ENCODE peak calls at places on chromosome 1, in nine cellular contexts. J, L, S, A, I, O, D, E and K are unnamed samples.
A peak's percentile ranks its signal among the peaks of the same experiment; 100 is the strongest.

GRCh38 chr1:192580351-192580962 is 4.9 kb downstream of the RGS1 start:
- DNase-seq in J (peak; percentile 38), D (peak; percentile 47), E (peak; percentile 9), I (no peak), L (no peak), S (no peak), A (no peak), O (peak; percentile 59), K (no peak)

GRCh38 chr1:209207701-209208286 is 375.7 kb upstream of the CAMK1G start:
- DNase-seq in D (no peak), J (peak; percentile 92), A (peak; percentile 59), L (peak; percentile 56), O (peak; percentile 47), I (peak; percentile 55), S (peak; percentile 25), E (peak; percentile 57), K (no peak)

GRCh38 chr1:150051089-150051373 is 16.5 kb upstream of the VPS45 start:
- DNase-seq in I (no peak), O (no peak), E (no peak), L (no peak), A (no peak), J (no peak), S (no peak), D (no peak), K (no peak)

GRCh38 chr1:183278736-183279591 is 92.9 kb downstream of the LAMC2 start:
- DNase-seq in J (no peak), L (no peak), S (peak; percentile 89), A (no peak), O (peak; percentile 87), E (no peak), I (no peak), D (no peak), K (no peak)

GRCh38 chr1:98674075-98674781 is 12.7 kb downstream of the SNX7 start:
- DNase-seq in E (no peak), J (no peak), S (peak; percentile 59), D (no peak), O (peak; percentile 72), L (no peak), I (no peak), A (no peak), K (no peak)

GRCh38 chr1:87243573-87243972 is 85.1 kb upstream of the LMO4 start:
- DNase-seq in S (peak; percentile 27), E (no peak), I (no peak), L (no peak), O (peak; percentile 90), J (no peak), A (no peak), D (no peak), K (no peak)

GRCh38 chr1:218034464-218034863 is 250.6 kb upstream of the RRP15 start:
- DNase-seq in S (no peak), A (no peak), D (no peak), O (no peak), E (no peak), I (no peak), J (peak; percentile 90), L (no peak), K (no peak)

GRCh38 chr1:39573736-39574624 is 2.6 kb downstream of the PABPC4 start:
- DNase-seq in O (peak; percentile 67), J (no peak), L (no peak), E (peak; percentile 47), I (no peak), S (peak; percentile 13), A (peak; percentile 36), D (no peak), K (no peak)

GRCh38 chr1:224707849-224708725 is 92.0 kb downstream of the CNIH3 start:
- DNase-seq in O (peak; percentile 85), J (no peak), D (no peak), S (peak; percentile 54), A (no peak), I (peak; percentile 45), L (no peak), E (no peak), K (no peak)

GRCh38 chr1:12462586-12462985 is 155.4 kb downstream of the DHRS3 start:
- DNase-seq in I (no peak), O (no peak), J (no peak), S (no peak), L (no peak), E (no peak), D (no peak), A (no peak), K (no peak)

GRCh38 chr1:71427066-71427465 is 346.2 kb upstream of the ZRANB2 start:
- DNase-seq in A (no peak), J (no peak), S (no peak), L (no peak), I (no peak), O (no peak), D (no peak), E (no peak), K (no peak)

GRCh38 chr1:116428600-116428999 is 55.6 kb downstream of the ATP1A1 start:
- DNase-seq in I (no peak), E (no peak), A (no peak), L (no peak), D (no peak), O (no peak), S (no peak), J (no peak), K (no peak)

GRCh38 chr1:241140670-241141069 is 216.3 kb downstream of the RGS7 start:
- DNase-seq in I (no peak), S (no peak), D (no peak), A (no peak), E (no peak), J (no peak), O (no peak), L (no peak), K (no peak)

GRCh38 chr1:196114193-196114592 is 494.0 kb downstream of the KCNT2 start:
- DNase-seq in O (peak; percentile 14), S (no peak), I (no peak), A (no peak), J (no peak), D (no peak), L (no peak), E (no peak), K (no peak)

DNA sequence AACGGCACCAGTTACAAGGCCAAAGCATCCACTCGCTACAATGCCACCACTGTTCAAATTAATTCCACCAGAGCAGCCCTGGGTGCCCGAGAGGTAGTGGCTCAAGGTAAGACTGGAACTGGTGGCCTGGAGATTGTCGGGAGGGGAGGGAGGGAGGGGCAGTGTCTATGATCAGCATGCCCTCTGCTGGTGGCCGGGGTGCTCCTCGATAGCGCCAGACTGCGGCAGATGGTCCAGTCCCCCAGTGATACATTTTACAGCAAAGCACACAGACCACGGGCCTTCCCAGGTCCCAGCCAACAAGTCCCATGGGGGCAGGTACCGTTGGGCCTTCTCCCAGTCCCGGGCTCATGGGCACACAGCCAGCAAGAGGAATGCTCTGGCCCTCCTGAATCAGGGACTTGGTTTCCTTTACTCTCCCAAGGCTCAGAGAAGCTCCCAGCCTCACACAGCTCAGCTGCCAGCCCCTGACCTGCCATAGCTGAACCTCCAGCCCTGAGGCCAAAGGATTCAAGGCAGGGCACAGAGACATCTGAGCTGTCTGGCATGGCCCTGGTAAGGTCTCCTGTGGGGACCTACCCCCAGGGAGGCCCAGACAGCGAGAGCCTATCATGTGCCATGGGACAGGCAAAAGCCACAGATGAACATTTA is 15.3 kb downstream of the ACOT7 start:
- DNase-seq in O (no peak), E (no peak), S (no peak), J (peak; percentile 43), A (no peak), I (no peak), L (no peak), D (no peak), K (no peak)
- TF ChIP-seq CTCF in O (no peak), E (no peak), S (no peak), J (peak; percentile 26), A (no peak), I (no peak), L (no peak), D (no peak), K (no peak)

DNA sequence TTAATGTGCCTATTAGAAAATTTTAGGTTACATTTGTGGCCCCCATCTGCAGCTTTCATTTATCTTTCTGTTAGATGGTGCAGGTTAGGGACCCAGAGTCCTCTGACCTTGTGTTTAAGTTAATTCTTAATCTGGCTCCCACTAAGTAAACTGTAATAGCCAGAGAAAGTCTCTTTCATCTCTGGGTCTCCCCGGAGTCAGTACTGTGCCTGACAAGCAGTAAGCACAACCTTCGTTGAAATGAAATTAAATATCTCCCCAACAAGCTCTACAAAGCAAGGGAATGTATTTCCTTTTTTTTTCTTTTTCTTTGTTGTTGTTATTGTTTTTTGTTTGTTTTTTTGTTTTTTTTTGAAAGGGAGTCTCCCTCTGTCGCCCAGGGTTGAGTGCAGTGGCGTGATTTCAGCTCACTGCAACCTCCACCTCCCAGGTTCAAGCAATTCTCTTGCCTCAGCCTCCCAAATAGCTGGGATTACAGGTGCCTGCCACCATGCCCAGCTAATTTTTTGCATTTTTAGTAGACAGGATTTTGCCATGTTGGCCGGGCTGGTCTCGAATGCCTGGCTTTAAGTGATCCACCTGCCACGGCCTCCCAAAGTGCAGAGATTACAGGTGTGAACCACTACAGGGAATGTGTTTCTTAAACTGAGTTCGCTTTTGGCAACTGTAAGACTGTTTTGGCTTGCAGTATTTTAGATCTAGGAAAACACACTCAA is 81.6 kb downstream of the HHIPL2 start:
- DNase-seq in O (no peak), L (no peak), D (no peak), J (no peak), A (no peak), S (no peak), E (no peak), I (no peak), K (no peak)
- H3K4me3 ChIP-seq in O (no peak overlapping the region), L (no peak overlapping the region), D (no peak overlapping the region), J (no peak overlapping the region), A (peak overlapping the region; percentile 60), S (no peak overlapping the region), E (peak overlapping the region; percentile 48), I (no peak overlapping the region), K (no peak overlapping the region)

DNA sequence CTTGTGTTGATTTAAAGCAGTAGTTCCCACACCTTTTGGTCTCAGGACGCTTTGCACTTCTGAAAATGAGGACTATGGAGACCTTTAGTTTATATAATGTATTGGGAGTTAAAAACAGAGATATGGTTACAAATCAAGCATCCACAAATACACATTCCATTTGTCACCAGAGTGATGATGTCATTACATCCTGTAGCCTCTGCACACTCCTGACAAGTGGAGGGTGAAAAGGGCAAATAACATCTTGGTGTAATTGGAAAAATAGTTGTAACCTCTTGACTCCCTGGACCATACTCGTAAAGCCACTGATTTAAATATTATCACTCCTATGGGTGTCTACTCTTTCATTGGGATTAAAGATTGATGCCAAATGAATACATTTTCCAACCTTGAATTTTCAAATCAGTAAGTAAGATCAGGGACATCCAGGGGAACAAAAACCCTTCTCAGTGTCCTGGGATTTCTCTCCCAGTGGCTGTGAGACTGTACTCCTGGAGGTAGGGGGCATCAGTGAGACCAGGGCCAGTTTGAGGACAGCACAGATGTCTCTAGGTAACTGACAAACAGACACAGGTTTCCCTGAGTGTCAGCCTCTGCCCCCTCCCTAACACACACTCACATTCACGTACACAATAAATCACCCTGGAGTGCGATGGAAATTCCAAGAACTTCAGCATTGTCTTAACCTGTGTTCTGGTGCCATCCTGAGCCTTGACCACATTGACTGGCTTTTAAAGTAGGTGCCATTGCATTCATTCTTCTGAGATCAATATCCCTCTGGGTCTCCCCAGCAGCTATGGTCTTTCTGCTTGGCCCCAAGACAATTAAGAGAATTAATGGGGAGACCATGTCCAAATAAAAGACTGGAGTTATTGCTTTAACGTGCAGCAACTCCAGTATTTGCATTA is 63.0 kb downstream of the NR5A2 start:
- DNase-seq in O (no peak), I (no peak), A (no peak), D (no peak), S (no peak), L (no peak), E (no peak), J (peak; percentile 26), K (no peak)
- TF ChIP-seq CTCF in O (peak; percentile 9), I (no peak), A (no peak), D (peak; percentile 65), S (peak; percentile 16), L (no peak), E (no peak), J (peak; percentile 50), K (peak; percentile 43)

GRCh38 chr1:59057801-59058200 is 239.1 kb upstream of the FGGY start:
- DNase-seq in E (no peak), S (no peak), L (no peak), O (no peak), D (no peak), J (no peak), A (no peak), I (no peak), K (no peak)
- H3K4me3 ChIP-seq in E (no peak overlapping the region), S (no peak overlapping the region), L (no peak overlapping the region), O (no peak overlapping the region), D (no peak overlapping the region), J (no peak overlapping the region), A (no peak overlapping the region), I (no peak overlapping the region), K (no peak overlapping the region)